ENCODE peak calls at places on chromosomes 11 and 22, in four cellular contexts. G, M, D and E are unnamed samples.
A peak's percentile ranks its signal among the peaks of the same experiment; 100 is the strongest.

GRCh38 chr11:130999086-130999485 is 82.8 kb upstream of the SNX19 start:
- DNase-seq in G (no peak), M (no peak), D (no peak), E (no peak)

GRCh38 chr22:38843201-38843715 is 570 bp downstream of the NPTXR start:
- DNase-seq in G (peak; percentile 60), M (peak; percentile 39), D (no peak), E (peak; percentile 70)

GRCh38 chr11:97717922-97718321 is 1302.8 kb upstream of the CNTN5 start:
- DNase-seq in G (no peak), M (no peak), D (no peak), E (no peak)

GRCh38 chr11:38593649-38594048 is 1995.6 kb upstream of the RAG2 start:
- DNase-seq in G (no peak), M (no peak), D (no peak), E (no peak)

GRCh38 chr11:31419669-31420068 is 50.0 kb downstream of the DNAJC24 start:
- DNase-seq in G (no peak), M (no peak), D (no peak), E (no peak)

GRCh38 chr11:133864756-133865155 is 19.4 kb upstream of the SPATA19 start:
- DNase-seq in G (no peak), M (no peak), D (no peak), E (no peak)

GRCh38 chr11:64724863-64725535 is 2.0 kb upstream of the NRXN2 start:
- DNase-seq in G (no peak), M (peak; percentile 56), D (no peak), E (no peak)

GRCh38 chr11:86149813-86150212 is 80.9 kb upstream of the PICALM start:
- DNase-seq in G (no peak), M (no peak), D (no peak), E (no peak)

GRCh38 chr22:29617922-29618629 is 14.6 kb downstream of the NF2 start:
- DNase-seq in G (no peak), M (no peak), D (no peak), E (no peak)

GRCh38 chr22:30782613-30783012 is 87.9 kb downstream of the OSBP2 start:
- DNase-seq in G (no peak), M (peak; percentile 54), D (no peak), E (no peak)

GRCh38 chr22:40965936-40966557 is 14.9 kb downstream of the RBX1 start:
- DNase-seq in G (no peak), M (no peak), D (no peak), E (no peak)

GRCh38 chr11:94128171-94128745 is 383 bp upstream of the PANX1 start:
- DNase-seq in G (peak; percentile 46), M (no peak), D (no peak), E (no peak)

GRCh38 chr22:33082221-33082620 is 24.0 kb upstream of the SYN3 start:
- DNase-seq in G (no peak), M (no peak), D (no peak), E (no peak)

GRCh38 chr11:74984070-74984469 is 4.7 kb upstream of the NEU3 start:
- DNase-seq in G (no peak), M (peak; percentile 29), D (no peak), E (no peak)

GRCh38 chr11:129749141-129749540 is 66.5 kb upstream of the TMEM45B start:
- DNase-seq in G (no peak), M (no peak), D (no peak), E (no peak)

GRCh38 chr11:65891180-65892136 is 985 bp downstream of the CCDC85B start:
- DNase-seq in G (peak; percentile 69), M (peak; percentile 78), D (no peak), E (no peak)

GRCh38 chr11:75576017-75576416 is 14.0 kb downstream of the SERPINH1 start:
- DNase-seq in G (no peak), M (no peak), D (no peak), E (no peak)

GRCh38 chr22:36332623-36333331 is 55.0 kb downstream of the MYH9 start:
- DNase-seq in G (peak; percentile 44), M (no peak), D (peak; percentile 59), E (no peak)

GRCh38 chr22:38758276-38758945 is 2.6 kb upstream of the SUN2 start:
- DNase-seq in G (no peak), M (no peak), D (no peak), E (no peak)

GRCh38 chr11:10301656-10302293 is 3.1 kb upstream of the ADM start:
- DNase-seq in G (no peak), M (no peak), D (no peak), E (no peak)

GRCh38 chr11:116578971-116579687 is 193.7 kb downstream of the BUD13 start:
- DNase-seq in G (peak; percentile 41), M (peak; percentile 23), D (no peak), E (no peak)

GRCh38 chr11:35420371-35420770 is 1.0 kb upstream of the SLC1A2 start:
- DNase-seq in G (peak; percentile 21), M (no peak), D (no peak), E (no peak)

GRCh38 chr11:122153746-122154145 is 37.7 kb upstream of the BLID start:
- DNase-seq in G (no peak), M (no peak), D (no peak), E (no peak)
- TF ChIP-seq USF2 in G (no peak), M (no peak), D (no peak), E (no peak)

GRCh38 chr11:69089258-69089657 is 40.5 kb downstream of the TPCN2 start:
- DNase-seq in G (no peak), M (no peak), D (no peak), E (peak; percentile 28)
- TF ChIP-seq ETV6 in G (no peak), M (no peak), D (no peak), E (no peak)

DNA sequence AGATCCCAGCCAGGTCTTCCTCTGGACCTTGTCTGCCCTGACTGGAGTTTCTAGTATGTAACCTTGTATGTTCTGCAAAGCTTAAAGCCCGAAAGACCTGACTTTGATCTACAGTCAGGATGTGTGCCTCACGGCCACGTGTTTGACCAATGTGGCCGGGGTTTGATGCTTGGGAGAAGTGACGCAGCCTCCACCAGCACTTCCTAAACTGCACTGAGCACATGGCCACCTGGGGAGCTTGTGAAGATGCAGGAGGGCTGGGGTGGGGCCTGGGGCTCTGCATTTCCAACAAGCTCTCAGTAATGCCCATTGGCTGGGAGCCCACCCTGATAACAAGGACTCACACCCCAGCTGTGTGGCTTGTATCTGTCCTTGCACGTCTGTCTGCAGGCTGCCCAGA is 53.2 kb downstream of the NAT10 start:
- DNase-seq in G (no peak), M (no peak), D (no peak), E (no peak)
- TF ChIP-seq USF2 in G (no peak), M (no peak), D (no peak), E (no peak)

GRCh38 chr11:128717581-128717980 is 23.7 kb downstream of the FLI1 start:
- DNase-seq in G (no peak), M (no peak), D (no peak), E (no peak)
- TF ChIP-seq ETV6 in G (no peak), M (no peak), D (no peak), E (no peak)

GRCh38 chr11:132122701-132123100 is 752.3 kb downstream of the NTM start:
- DNase-seq in G (no peak), M (no peak), D (no peak), E (no peak)

GRCh38 chr11:132126973-132127900 is 756.8 kb downstream of the NTM start:
- DNase-seq in G (peak; percentile 46), M (peak; percentile 3), D (no peak), E (no peak)

GRCh38 chr11:132123449-132123848 is 753.0 kb downstream of the NTM start:
- DNase-seq in G (peak; percentile 35), M (no peak), D (no peak), E (no peak)

GRCh38 chr11:132123854-132124835 is 753.7 kb downstream of the NTM start:
- DNase-seq in G (peak; percentile 46), M (no peak), D (peak; percentile 28), E (no peak)

DNA sequence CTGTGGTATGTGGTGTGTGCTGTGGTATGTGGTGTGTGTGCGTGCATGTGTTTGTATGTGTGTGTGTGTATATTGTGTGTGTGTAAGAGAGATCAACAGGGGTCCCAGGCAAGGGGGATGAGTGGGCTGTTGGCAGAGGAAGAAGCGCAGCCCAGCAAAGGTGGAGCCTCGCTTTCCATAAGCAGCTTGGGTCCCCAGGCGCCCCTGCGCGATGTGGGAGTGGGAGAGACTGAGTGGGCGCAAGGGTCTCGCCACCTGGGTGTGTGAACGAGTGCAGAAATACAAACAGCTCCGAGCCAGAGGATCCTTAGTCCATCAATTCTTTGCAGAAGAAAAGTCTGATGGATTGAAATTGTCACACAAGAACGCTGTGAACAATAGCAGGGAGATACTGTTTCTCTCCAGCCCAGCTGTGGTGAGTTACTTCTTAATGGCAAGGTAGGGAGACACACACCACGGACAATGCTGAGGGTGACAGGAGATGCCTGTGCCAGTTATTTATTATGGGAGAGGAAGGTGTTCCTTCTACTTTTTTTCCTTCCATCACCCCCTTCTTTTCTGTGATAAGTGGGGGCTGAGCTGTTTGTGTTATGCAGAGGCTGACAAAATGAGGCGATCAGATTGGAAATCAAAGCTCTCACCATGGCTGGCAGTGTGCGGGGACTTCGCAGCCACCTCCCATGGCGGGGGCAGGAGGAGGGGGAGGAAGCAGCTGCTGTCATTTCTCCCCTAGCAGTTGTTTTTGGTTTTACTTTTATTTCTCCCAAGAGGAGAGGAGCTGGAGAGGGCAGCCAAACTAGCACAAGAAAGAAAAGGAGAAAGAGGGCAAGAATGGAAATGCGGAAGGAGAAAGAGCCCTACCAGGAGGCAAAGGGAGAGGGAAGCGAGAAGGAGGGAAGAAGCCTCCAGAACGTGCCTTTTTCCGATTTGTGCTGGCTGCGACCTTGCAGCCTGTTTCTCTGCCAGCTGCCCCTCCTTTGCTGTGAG is 755.7 kb downstream of the NTM start:
- DNase-seq in G (no peak), M (no peak), D (no peak), E (no peak)
- TF ChIP-seq USF2 in G (no peak), M (no peak), D (no peak), E (no peak)

GRCh38 chr11:961921-962320 is 36.3 kb downstream of the AP2A2 start:
- DNase-seq in G (no peak), M (no peak), D (no peak), E (no peak)
- TF ChIP-seq ETV6 in G (no peak), M (no peak), D (no peak), E (no peak)

GRCh38 chr11:122176651-122177050 is 60.6 kb upstream of the BLID start:
- DNase-seq in G (no peak), M (no peak), D (no peak), E (no peak)

GRCh38 chr11:122179966-122180365 is 64.0 kb upstream of the BLID start:
- DNase-seq in G (no peak), M (no peak), D (no peak), E (no peak)

GRCh38 chr11:122175316-122175715 is 59.3 kb upstream of the BLID start:
- DNase-seq in G (no peak), M (no peak), D (no peak), E (no peak)

GRCh38 chr11:122178795-122179194 is 62.8 kb upstream of the BLID start:
- DNase-seq in G (no peak), M (no peak), D (no peak), E (no peak)

GRCh38 chr11:122177238-122177637 is 61.2 kb upstream of the BLID start:
- DNase-seq in G (no peak), M (no peak), D (no peak), E (no peak)
- TF ChIP-seq USF2 in G (no peak), M (no peak), D (no peak), E (no peak)